ENCODE peak calls at places on chromosomes 4 and X, in four cellular contexts. Q is neural progenitor cell, F is heart right ventricle, U is upper lobe of left lung. O is an unnamed sample. For H3K4me1, the result is how much of the 10 kb centered on the place peaks cover.

GRCh38 chrX:42220083-42220482 is 296.7 kb upstream of the CASK start:
- DNase-seq in Q (no peak), F (no peak), U (no peak), O (no peak)

GRCh38 chr4:108738307-108738706 is 24.5 kb downstream of the ETNPPL start:
- DNase-seq in Q (no peak), F (no peak), U (no peak), O (no peak)

GRCh38 chr4:168766537-168767316 is 243.3 kb downstream of the CBR4 start:
- DNase-seq in Q (no peak), F (no peak), U (no peak), O (no peak)

GRCh38 chr4:41258783-41259182 is 2.1 kb downstream of the UCHL1 start:
- DNase-seq in Q (peak), F (no peak), U (no peak), O (no peak)

GRCh38 chrX:149759824-149760223 is 14.0 kb upstream of the HSFX1 start:
- DNase-seq in Q (no peak), F (no peak), U (no peak), O (peak)

GRCh38 chr4:140556372-140557085 is 12.2 kb downstream of the UCP1 start:
- DNase-seq in Q (no peak), F (no peak), U (no peak), O (no peak)

GRCh38 chr4:3136454-3136853 is 62.0 kb downstream of the HTT start:
- DNase-seq in Q (no peak), F (no peak), U (no peak), O (no peak)

GRCh38 chr4:46648088-46648744 is 258.3 kb upstream of the GABRA2 start:
- DNase-seq in Q (peak), F (no peak), U (no peak), O (no peak)

GRCh38 chrX:128396601-128397000 is 344.4 kb upstream of the ACTRT1 start:
- DNase-seq in Q (no peak), F (no peak), U (no peak), O (no peak)

GRCh38 chr4:124526321-124526720 is 186.2 kb downstream of the ANKRD50 start:
- DNase-seq in Q (no peak), F (no peak), U (no peak), O (no peak)
- H3K4me1 ChIP-seq in Q (under half), F (under half), U (under half), O (under half)

GRCh38 chr4:146333895-146334262 is 119.5 kb downstream of the REELD1 start:
- DNase-seq in Q (no peak), F (no peak), U (no peak), O (no peak)

GRCh38 chr4:146333187-146333894 is 119.0 kb downstream of the REELD1 start:
- DNase-seq in Q (no peak), F (no peak), U (no peak), O (no peak)

GRCh38 chr4:146336413-146336807 is 122.1 kb downstream of the REELD1 start:
- DNase-seq in Q (no peak), F (no peak), U (no peak), O (no peak)

GRCh38 chr4:146335763-146336412 is 121.5 kb downstream of the REELD1 start:
- DNase-seq in Q (no peak), F (no peak), U (no peak), O (no peak)

DNA sequence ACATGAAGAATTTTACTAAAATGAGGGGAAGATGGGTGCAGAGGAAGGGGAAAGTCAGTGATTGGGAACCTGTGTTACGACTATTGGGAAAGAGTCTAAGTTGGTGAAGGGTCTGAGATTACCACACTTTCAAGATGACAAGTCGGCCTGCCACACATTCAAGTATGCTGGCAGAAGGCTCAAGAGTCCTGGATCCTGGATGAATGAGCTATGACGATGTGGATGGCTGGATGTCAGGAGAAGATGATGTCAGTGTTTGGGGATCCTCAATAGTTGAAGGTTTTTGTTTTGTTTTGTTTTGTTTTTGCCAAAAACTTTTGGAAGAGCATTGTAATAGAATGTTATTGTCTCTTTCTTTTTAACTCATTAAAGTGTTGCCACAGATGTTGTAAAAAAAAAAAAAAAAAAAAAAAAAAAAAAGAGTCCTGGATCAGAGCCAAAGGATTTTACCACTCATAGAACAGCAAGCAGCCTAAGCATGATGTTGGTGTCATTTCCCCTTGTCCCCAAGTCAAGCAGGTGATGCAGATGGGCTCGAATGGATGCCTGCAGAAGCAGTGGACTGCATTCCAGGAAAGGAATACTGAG is 120.6 kb downstream of the REELD1 start:
- DNase-seq in Q (no peak), F (no peak), U (no peak), O (no peak)
- H3K4me1 ChIP-seq in Q (under half), F (under half), U (under half), O (under half)

GRCh38 chr4:80070880-80071620 is 2.0 kb downstream of the ANTXR2 start:
- DNase-seq in Q (no peak), F (no peak), U (no peak), O (no peak)
- H3K4me1 ChIP-seq in Q (under half), F (half or more), U (under half), O (under half)

GRCh38 chr4:118759481-118759880 is 74.3 kb downstream of the METTL14 start:
- DNase-seq in Q (no peak), F (no peak), U (no peak), O (no peak)
- H3K4me1 ChIP-seq in Q (under half), F (half or more), U (under half), O (under half)

GRCh38 chr4:37661643-37662221 is 24.4 kb downstream of the RELL1 start:
- DNase-seq in Q (no peak), F (no peak), U (no peak), O (no peak)

GRCh38 chr4:37662861-37663390 is 23.2 kb downstream of the RELL1 start:
- DNase-seq in Q (peak), F (peak), U (no peak), O (no peak)

GRCh38 chr4:37662306-37662705 is 23.9 kb downstream of the RELL1 start:
- DNase-seq in Q (peak), F (no peak), U (no peak), O (no peak)

GRCh38 chr4:37664696-37665095 is 21.5 kb downstream of the RELL1 start:
- DNase-seq in Q (no peak), F (no peak), U (no peak), O (no peak)

DNA sequence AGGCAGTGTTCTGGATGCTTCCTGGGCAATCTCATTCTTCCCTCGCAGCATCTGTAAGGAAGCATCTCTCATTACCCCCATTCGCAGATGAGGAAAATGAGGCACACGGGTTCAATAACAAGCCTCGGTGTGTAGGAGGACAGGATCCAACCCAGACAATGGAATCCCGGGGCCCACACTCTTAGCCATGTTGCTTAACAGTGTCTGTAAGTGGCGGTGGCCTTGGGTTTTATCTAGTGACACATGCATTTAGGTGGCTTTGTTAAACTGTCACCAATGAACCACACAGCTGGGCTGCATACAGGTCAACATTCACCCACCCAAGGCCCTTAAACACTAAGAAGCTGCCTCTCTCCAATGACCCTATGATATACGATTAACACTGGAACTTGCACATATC is 22.6 kb downstream of the RELL1 start:
- DNase-seq in Q (no peak), F (no peak), U (no peak), O (no peak)
- H3K4me1 ChIP-seq in Q (under half), F (half or more), U (under half), O (under half)

GRCh38 chr4:76253511-76253910 is 2.0 kb downstream of the FAM47E start:
- DNase-seq in Q (no peak), F (no peak), U (peak), O (no peak)
- H3K4me1 ChIP-seq in Q (under half), F (under half), U (under half), O (under half)